ENCODE peak calls at places on chromosomes 6 and 20, in nine cellular contexts. V is neural crest cell, K is suprapubic skin, O is tibial artery, P is heart right ventricle, H is heart left ventricle, S is cardiac muscle cell, N is GM12865, F is brain microvascular endothelial cell. R is an unnamed sample.

GRCh38 chr6:127547215-127547614 is 28.1 kb upstream of the MTCL3 start:
- DNase-seq in V (no peak), K (no peak), O (no peak), P (no peak), H (no peak), S (peak), N (peak), F (no peak), R (no peak)

GRCh38 chr6:101918476-101918875 is 525.0 kb downstream of the GRIK2 start:
- DNase-seq in V (no peak), K (no peak), O (no peak), P (no peak), H (no peak), S (no peak), N (no peak), F (no peak), R (no peak)

GRCh38 chr6:157403011-157403683 is 22.2 kb downstream of the ZDHHC14 start:
- DNase-seq in V (no peak), K (no peak), O (no peak), P (no peak), H (no peak), S (no peak), N (no peak), F (no peak), R (no peak)

GRCh38 chr6:105359419-105360366 is 43.2 kb downstream of the PREP start:
- DNase-seq in V (no peak), K (no peak), O (no peak), P (no peak), H (no peak), S (peak), N (peak), F (peak), R (no peak)

GRCh38 chr20:3171391-3172125 is 1.8 kb downstream of the LZTS3 start:
- DNase-seq in V (no peak), K (no peak), O (peak), P (no peak), H (no peak), S (no peak), N (no peak), F (no peak), R (no peak)

GRCh38 chr20:50717974-50718761 is 13.2 kb upstream of the PARD6B start:
- DNase-seq in V (no peak), K (peak), O (peak), P (no peak), H (no peak), S (no peak), N (no peak), F (peak), R (no peak)

GRCh38 chr6:24655229-24655628 is 9.2 kb upstream of the KIAA0319 start:
- DNase-seq in V (no peak), K (no peak), O (no peak), P (no peak), H (no peak), S (no peak), N (no peak), F (no peak), R (no peak)

GRCh38 chr20:1894951-1895673 is at the start of gene SIRPA:
- DNase-seq in V (peak), K (no peak), O (peak), P (peak), H (peak), S (peak), N (no peak), F (peak), R (no peak)

GRCh38 chr6:49410564-49410963 is 52.5 kb downstream of the MMUT start:
- DNase-seq in V (no peak), K (no peak), O (no peak), P (no peak), H (no peak), S (no peak), N (no peak), F (no peak), R (no peak)

GRCh38 chr6:29294499-29294914 is 7.0 kb upstream of the OR14J1 start:
- DNase-seq in V (no peak), K (no peak), O (no peak), P (no peak), H (no peak), S (no peak), N (no peak), F (no peak), R (no peak)

GRCh38 chr6:101114703-101115102 is 233.6 kb upstream of the ASCC3 start:
- DNase-seq in V (peak), K (no peak), O (no peak), P (no peak), H (no peak), S (peak), N (peak), F (peak), R (no peak)

GRCh38 chr6:142659661-142660060 is 285.3 kb downstream of the HIVEP2 start:
- DNase-seq in V (no peak), K (no peak), O (no peak), P (no peak), H (no peak), S (no peak), N (no peak), F (no peak), R (no peak)

GRCh38 chr20:36462440-36463211 is 78.7 kb upstream of the MYL9 start:
- DNase-seq in V (no peak), K (no peak), O (peak), P (peak), H (peak), S (no peak), N (peak), F (peak), R (no peak)

GRCh38 chr6:130666796-130667195 is 160.4 kb upstream of the SMLR1 start:
- DNase-seq in V (no peak), K (no peak), O (no peak), P (no peak), H (no peak), S (no peak), N (no peak), F (no peak), R (no peak)

GRCh38 chr20:58374906-58375760 is 13.9 kb upstream of the VAPB start:
- DNase-seq in V (no peak), K (no peak), O (no peak), P (no peak), H (peak), S (peak), N (no peak), F (peak), R (no peak)

GRCh38 chr6:3794092-3794491 is 42.6 kb upstream of the PXDC1 start:
- DNase-seq in V (no peak), K (no peak), O (peak), P (no peak), H (no peak), S (no peak), N (peak), F (no peak), R (no peak)

GRCh38 chr20:20450461-20451027 is 82.6 kb downstream of the INSM1 start:
- DNase-seq in V (no peak), K (no peak), O (no peak), P (peak), H (peak), S (no peak), N (no peak), F (no peak), R (no peak)

GRCh38 chr6:96468281-96468680 is 53.3 kb upstream of the UFL1 start:
- DNase-seq in V (no peak), K (no peak), O (no peak), P (no peak), H (no peak), S (no peak), N (no peak), F (no peak), R (no peak)

GRCh38 chr6:16466778-16467177 is 228.4 kb downstream of the GMPR start:
- DNase-seq in V (no peak), K (no peak), O (no peak), P (no peak), H (no peak), S (no peak), N (no peak), F (no peak), R (no peak)

GRCh38 chr20:38343107-38343797 is 3.0 kb upstream of the LBP start:
- DNase-seq in V (no peak), K (no peak), O (no peak), P (peak), H (peak), S (no peak), N (no peak), F (no peak), R (peak)

GRCh38 chr6:28337103-28337520 is 1.2 kb upstream of the ZSCAN31 start:
- DNase-seq in V (no peak), K (no peak), O (no peak), P (no peak), H (no peak), S (no peak), N (no peak), F (no peak), R (no peak)

GRCh38 chr20:4663044-4663443 is 58.7 kb upstream of the PRND start:
- DNase-seq in V (no peak), K (no peak), O (no peak), P (no peak), H (no peak), S (no peak), N (no peak), F (no peak), R (no peak)

GRCh38 chr6:137112067-137112355 is 61.4 kb downstream of the IL22RA2 start:
- DNase-seq in V (no peak), K (no peak), O (no peak), P (no peak), H (no peak), S (no peak), N (no peak), F (peak), R (no peak)

GRCh38 chr20:10669843-10670446 is 3.9 kb downstream of the JAG1 start:
- DNase-seq in V (no peak), K (no peak), O (no peak), P (no peak), H (no peak), S (no peak), N (no peak), F (no peak), R (no peak)

GRCh38 chr6:63804381-63804956 is 168.9 kb downstream of the PHF3 start:
- DNase-seq in V (no peak), K (no peak), O (no peak), P (no peak), H (no peak), S (no peak), N (no peak), F (peak), R (no peak)

GRCh38 chr20:11186301-11187008 is 512.7 kb upstream of the JAG1 start:
- DNase-seq in V (no peak), K (no peak), O (no peak), P (no peak), H (no peak), S (no peak), N (no peak), F (no peak), R (no peak)

GRCh38 chr20:47099749-47100515 is 205.3 kb downstream of the EYA2 start:
- DNase-seq in V (no peak), K (no peak), O (peak), P (peak), H (peak), S (no peak), N (no peak), F (no peak), R (no peak)

GRCh38 chr6:108526739-108527174 is 34.0 kb upstream of the FOXO3 start:
- DNase-seq in V (no peak), K (no peak), O (no peak), P (no peak), H (no peak), S (peak), N (peak), F (peak), R (no peak)

GRCh38 chr20:1566701-1567100 is 9.2 kb upstream of the SIRPD start:
- DNase-seq in V (no peak), K (no peak), O (no peak), P (no peak), H (no peak), S (no peak), N (no peak), F (no peak), R (no peak)

GRCh38 chr6:43308101-43308989 is at the start of gene CRIP3:
- DNase-seq in V (no peak), K (no peak), O (no peak), P (peak), H (peak), S (peak), N (peak), F (peak), R (no peak)

GRCh38 chr6:2191390-2191740 is 54.0 kb downstream of the GMDS start:
- DNase-seq in V (no peak), K (no peak), O (no peak), P (no peak), H (no peak), S (no peak), N (no peak), F (no peak), R (no peak)

GRCh38 chr6:161683400-161683799 is 409.5 kb upstream of the AGPAT4 start:
- DNase-seq in V (no peak), K (no peak), O (no peak), P (no peak), H (no peak), S (no peak), N (no peak), F (no peak), R (no peak)

GRCh38 chr6:167401525-167402194 is 76.8 kb downstream of the TTLL2 start:
- DNase-seq in V (no peak), K (no peak), O (no peak), P (no peak), H (no peak), S (no peak), N (no peak), F (no peak), R (no peak)

GRCh38 chr6:163648868-163649267 is 234.3 kb downstream of the QKI start:
- DNase-seq in V (no peak), K (no peak), O (peak), P (no peak), H (peak), S (no peak), N (no peak), F (no peak), R (no peak)

GRCh38 chr6:149336529-149336928 is 19.0 kb downstream of the TAB2 start:
- DNase-seq in V (no peak), K (no peak), O (no peak), P (no peak), H (no peak), S (peak), N (peak), F (no peak), R (no peak)

GRCh38 chr6:77926198-77926752 is 273.4 kb downstream of the MEI4 start:
- DNase-seq in V (no peak), K (no peak), O (no peak), P (no peak), H (no peak), S (peak), N (peak), F (peak), R (no peak)
- TF ChIP-seq CTCF in V (peak), K (no peak), O (no peak), P (no peak), H (no peak), S (no peak), N (peak), F (peak), R (no peak)

GRCh38 chr20:23273776-23274175 is 76.8 kb upstream of the NXT1 start:
- DNase-seq in V (no peak), K (peak), O (peak), P (no peak), H (no peak), S (no peak), N (no peak), F (no peak), R (no peak)
- TF ChIP-seq CTCF in V (no peak), K (no peak), O (no peak), P (no peak), H (no peak), S (no peak), N (no peak), F (no peak), R (no peak)

GRCh38 chr6:169288591-169288990 is 34.9 kb upstream of the THBS2 start:
- DNase-seq in V (no peak), K (no peak), O (peak), P (no peak), H (peak), S (no peak), N (no peak), F (peak), R (no peak)
- TF ChIP-seq CTCF in V (no peak), K (no peak), O (no peak), P (no peak), H (no peak), S (no peak), N (no peak), F (peak), R (no peak)

GRCh38 chr20:48352042-48352441 is 475.8 kb downstream of the PREX1 start:
- DNase-seq in V (no peak), K (no peak), O (no peak), P (no peak), H (no peak), S (no peak), N (no peak), F (no peak), R (no peak)

GRCh38 chr20:48352628-48353027 is 475.2 kb downstream of the PREX1 start:
- DNase-seq in V (no peak), K (no peak), O (no peak), P (no peak), H (no peak), S (no peak), N (no peak), F (no peak), R (no peak)

GRCh38 chr20:48348022-48348421 is 479.8 kb downstream of the PREX1 start:
- DNase-seq in V (no peak), K (no peak), O (no peak), P (no peak), H (no peak), S (no peak), N (no peak), F (no peak), R (no peak)

GRCh38 chr20:48349673-48350072 is 478.1 kb downstream of the PREX1 start:
- DNase-seq in V (no peak), K (no peak), O (no peak), P (no peak), H (no peak), S (no peak), N (no peak), F (no peak), R (no peak)

DNA sequence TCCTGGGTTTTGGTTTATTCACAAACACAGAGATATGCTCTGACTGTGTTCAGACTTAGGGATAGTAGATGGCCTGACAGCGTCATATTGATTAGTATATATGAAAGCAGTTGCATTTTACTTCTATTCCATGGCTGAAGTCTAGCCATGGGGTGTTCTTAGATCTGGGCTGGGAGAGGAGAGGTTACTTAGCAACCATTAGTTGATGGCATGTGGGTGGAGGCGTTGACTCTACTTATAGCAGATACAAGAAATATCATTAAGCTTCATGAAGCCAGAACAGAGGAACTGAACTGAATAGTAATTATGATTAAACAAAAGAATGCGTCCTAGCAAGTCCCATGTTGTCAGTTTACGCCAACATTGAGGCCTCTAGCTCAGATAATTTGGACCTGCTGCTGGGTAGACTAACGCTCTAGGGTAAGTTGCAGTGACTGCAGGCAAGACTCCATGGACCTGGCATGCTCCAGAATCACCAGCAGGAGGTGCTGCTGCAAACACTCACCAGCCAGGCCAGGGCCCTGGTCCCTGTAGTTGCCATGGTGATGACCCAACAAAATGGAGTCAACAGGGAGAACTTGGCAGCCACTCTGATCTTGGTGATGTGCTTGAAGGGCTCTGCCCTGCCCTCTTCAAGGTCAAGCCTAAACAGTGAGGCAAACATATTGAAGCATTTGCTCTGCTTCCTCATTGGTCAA is 477.4 kb downstream of the PREX1 start:
- DNase-seq in V (no peak), K (no peak), O (no peak), P (no peak), H (no peak), S (no peak), N (peak), F (no peak), R (no peak)
- TF ChIP-seq CTCF in V (peak), K (no peak), O (no peak), P (peak), H (no peak), S (no peak), N (peak), F (peak), R (no peak)

GRCh38 chr6:123393333-123393732 is 243.4 kb downstream of the TRDN start:
- DNase-seq in V (no peak), K (no peak), O (no peak), P (no peak), H (no peak), S (no peak), N (peak), F (no peak), R (no peak)
- TF ChIP-seq CTCF in V (peak), K (no peak), O (peak), P (peak), H (peak), S (peak), N (peak), F (peak), R (no peak)

GRCh38 chr20:33693741-33694645 is 7.8 kb upstream of the E2F1 start:
- DNase-seq in V (no peak), K (no peak), O (peak), P (peak), H (peak), S (no peak), N (no peak), F (no peak), R (no peak)

GRCh38 chr20:33694666-33695065 is 8.5 kb upstream of the E2F1 start:
- DNase-seq in V (no peak), K (no peak), O (no peak), P (no peak), H (no peak), S (no peak), N (no peak), F (no peak), R (no peak)

GRCh38 chr20:33693274-33693673 is 7.1 kb upstream of the E2F1 start:
- DNase-seq in V (no peak), K (no peak), O (no peak), P (no peak), H (no peak), S (no peak), N (no peak), F (no peak), R (no peak)

GRCh38 chr20:33697129-33697528 is 10.9 kb upstream of the E2F1 start:
- DNase-seq in V (no peak), K (no peak), O (peak), P (peak), H (peak), S (no peak), N (no peak), F (no peak), R (no peak)

GRCh38 chr20:33696448-33696847 is 10.3 kb upstream of the E2F1 start:
- DNase-seq in V (no peak), K (no peak), O (no peak), P (no peak), H (no peak), S (no peak), N (no peak), F (no peak), R (no peak)
- TF ChIP-seq CTCF in V (no peak), K (no peak), O (no peak), P (no peak), H (no peak), S (no peak), N (no peak), F (no peak), R (no peak)

GRCh38 chr6:46771556-46771955 is 21.6 kb upstream of the MEP1A start:
- DNase-seq in V (no peak), K (no peak), O (no peak), P (no peak), H (no peak), S (no peak), N (no peak), F (no peak), R (no peak)
- TF ChIP-seq CTCF in V (no peak), K (no peak), O (no peak), P (no peak), H (no peak), S (no peak), N (no peak), F (no peak), R (no peak)

R was measured in omental fat pad.